ENCODE peak calls at places on chromosome 16, in six cellular contexts. One of them, this sample, is unnamed.
A peak's percentile ranks its signal among the peaks of the same experiment; 100 is the strongest.

GRCh38 chr16:3642397-3643094 is 11.9 kb upstream of the DNASE1 start:
- DNase-seq in activated CD4-positive, alpha-beta T cell treated with anti-CD3 and anti-CD28 coated beads, Interleukin-2, amount 50 U/mL, for 4 hours: no peak
- DNase-seq in D721Med: no peak
- DNase-seq in cardiac fibroblast: peak; percentile 48
- DNase-seq in GOT3: no peak
- DNase-seq in stimulated activated CD4-positive, alpha-beta T cell treated with anti-CD3 and anti-CD28 coated beads, Interleukin-12 subunit alpha, Interleukin-12 subunit beta, amount 100 ng/mL, for 48 hours: no peak
- DNase-seq in this sample: no peak

GRCh38 chr16:5059386-5060072 is 6.2 kb downstream of the C16orf89 start:
- DNase-seq in D721Med: no peak
- DNase-seq in GOT3: no peak
- DNase-seq in cardiac fibroblast: no peak
- DNase-seq in stimulated activated CD4-positive, alpha-beta T cell treated with anti-CD3 and anti-CD28 coated beads, Interleukin-12 subunit alpha, Interleukin-12 subunit beta, amount 100 ng/mL, for 48 hours: no peak
- DNase-seq in activated CD4-positive, alpha-beta T cell treated with anti-CD3 and anti-CD28 coated beads, Interleukin-2, amount 50 U/mL, for 4 hours: no peak
- DNase-seq in this sample: no peak

GRCh38 chr16:11596572-11597226 is 10.0 kb upstream of the LITAF start:
- DNase-seq in D721Med: no peak
- DNase-seq in stimulated activated CD4-positive, alpha-beta T cell treated with anti-CD3 and anti-CD28 coated beads, Interleukin-12 subunit alpha, Interleukin-12 subunit beta, amount 100 ng/mL, for 48 hours: no peak
- DNase-seq in cardiac fibroblast: no peak
- DNase-seq in activated CD4-positive, alpha-beta T cell treated with anti-CD3 and anti-CD28 coated beads, Interleukin-2, amount 50 U/mL, for 4 hours: no peak
- DNase-seq in GOT3: no peak
- DNase-seq in this sample: no peak

GRCh38 chr16:87850009-87851006 is 19.0 kb downstream of the SLC7A5 start:
- DNase-seq in GOT3: no peak
- DNase-seq in D721Med: peak; percentile 62
- DNase-seq in activated CD4-positive, alpha-beta T cell treated with anti-CD3 and anti-CD28 coated beads, Interleukin-2, amount 50 U/mL, for 4 hours: peak; percentile 70
- DNase-seq in stimulated activated CD4-positive, alpha-beta T cell treated with anti-CD3 and anti-CD28 coated beads, Interleukin-12 subunit alpha, Interleukin-12 subunit beta, amount 100 ng/mL, for 48 hours: peak; percentile 64
- DNase-seq in cardiac fibroblast: peak; percentile 51
- DNase-seq in this sample: peak; percentile 40

GRCh38 chr16:77599793-77600415 is 122.4 kb upstream of the NUDT7 start:
- DNase-seq in GOT3: no peak
- DNase-seq in D721Med: no peak
- DNase-seq in activated CD4-positive, alpha-beta T cell treated with anti-CD3 and anti-CD28 coated beads, Interleukin-2, amount 50 U/mL, for 4 hours: no peak
- DNase-seq in cardiac fibroblast: peak; percentile 65
- DNase-seq in stimulated activated CD4-positive, alpha-beta T cell treated with anti-CD3 and anti-CD28 coated beads, Interleukin-12 subunit alpha, Interleukin-12 subunit beta, amount 100 ng/mL, for 48 hours: no peak
- DNase-seq in this sample: peak; percentile 55

GRCh38 chr16:57795431-57795878 is 6.8 kb downstream of the KIFC3 start:
- DNase-seq in activated CD4-positive, alpha-beta T cell treated with anti-CD3 and anti-CD28 coated beads, Interleukin-2, amount 50 U/mL, for 4 hours: peak; percentile 28
- DNase-seq in D721Med: no peak
- DNase-seq in GOT3: no peak
- DNase-seq in stimulated activated CD4-positive, alpha-beta T cell treated with anti-CD3 and anti-CD28 coated beads, Interleukin-12 subunit alpha, Interleukin-12 subunit beta, amount 100 ng/mL, for 48 hours: no peak
- DNase-seq in cardiac fibroblast: peak; percentile 67
- DNase-seq in this sample: peak; percentile 60

GRCh38 chr16:1960665-1961630 is 1.6 kb downstream of the NDUFB10 start:
- DNase-seq in activated CD4-positive, alpha-beta T cell treated with anti-CD3 and anti-CD28 coated beads, Interleukin-2, amount 50 U/mL, for 4 hours: no peak
- DNase-seq in stimulated activated CD4-positive, alpha-beta T cell treated with anti-CD3 and anti-CD28 coated beads, Interleukin-12 subunit alpha, Interleukin-12 subunit beta, amount 100 ng/mL, for 48 hours: peak; percentile 53
- DNase-seq in cardiac fibroblast: peak; percentile 50
- DNase-seq in D721Med: peak; percentile 18
- DNase-seq in GOT3: peak; percentile 20
- DNase-seq in this sample: peak; percentile 81

GRCh38 chr16:4365615-4366014 is 6.0 kb upstream of the VASN start:
- DNase-seq in cardiac fibroblast: no peak
- DNase-seq in activated CD4-positive, alpha-beta T cell treated with anti-CD3 and anti-CD28 coated beads, Interleukin-2, amount 50 U/mL, for 4 hours: no peak
- DNase-seq in stimulated activated CD4-positive, alpha-beta T cell treated with anti-CD3 and anti-CD28 coated beads, Interleukin-12 subunit alpha, Interleukin-12 subunit beta, amount 100 ng/mL, for 48 hours: no peak
- DNase-seq in GOT3: no peak
- DNase-seq in D721Med: no peak
- DNase-seq in this sample: no peak

GRCh38 chr16:50955311-50955710 is 195.8 kb downstream of the SALL1 start:
- DNase-seq in GOT3: no peak
- DNase-seq in stimulated activated CD4-positive, alpha-beta T cell treated with anti-CD3 and anti-CD28 coated beads, Interleukin-12 subunit alpha, Interleukin-12 subunit beta, amount 100 ng/mL, for 48 hours: no peak
- DNase-seq in activated CD4-positive, alpha-beta T cell treated with anti-CD3 and anti-CD28 coated beads, Interleukin-2, amount 50 U/mL, for 4 hours: no peak
- DNase-seq in D721Med: no peak
- DNase-seq in cardiac fibroblast: no peak
- DNase-seq in this sample: no peak

GRCh38 chr16:88688013-88688778 is 1.9 kb upstream of the SNAI3 start:
- DNase-seq in stimulated activated CD4-positive, alpha-beta T cell treated with anti-CD3 and anti-CD28 coated beads, Interleukin-12 subunit alpha, Interleukin-12 subunit beta, amount 100 ng/mL, for 48 hours: no peak
- DNase-seq in cardiac fibroblast: no peak
- DNase-seq in GOT3: no peak
- DNase-seq in activated CD4-positive, alpha-beta T cell treated with anti-CD3 and anti-CD28 coated beads, Interleukin-2, amount 50 U/mL, for 4 hours: no peak
- DNase-seq in D721Med: peak; percentile 86
- DNase-seq in this sample: no peak

GRCh38 chr16:30025574-30025973 is 2.6 kb downstream of the C16orf92 start:
- DNase-seq in stimulated activated CD4-positive, alpha-beta T cell treated with anti-CD3 and anti-CD28 coated beads, Interleukin-12 subunit alpha, Interleukin-12 subunit beta, amount 100 ng/mL, for 48 hours: no peak
- DNase-seq in GOT3: no peak
- DNase-seq in cardiac fibroblast: no peak
- DNase-seq in D721Med: no peak
- DNase-seq in activated CD4-positive, alpha-beta T cell treated with anti-CD3 and anti-CD28 coated beads, Interleukin-2, amount 50 U/mL, for 4 hours: no peak
- DNase-seq in this sample: no peak

GRCh38 chr16:57529324-57530103 is 6.9 kb downstream of the CCDC102A start:
- DNase-seq in GOT3: no peak
- DNase-seq in cardiac fibroblast: no peak
- DNase-seq in stimulated activated CD4-positive, alpha-beta T cell treated with anti-CD3 and anti-CD28 coated beads, Interleukin-12 subunit alpha, Interleukin-12 subunit beta, amount 100 ng/mL, for 48 hours: no peak
- DNase-seq in activated CD4-positive, alpha-beta T cell treated with anti-CD3 and anti-CD28 coated beads, Interleukin-2, amount 50 U/mL, for 4 hours: no peak
- DNase-seq in D721Med: no peak
- DNase-seq in this sample: no peak

GRCh38 chr16:85173981-85174751 is 61.9 kb upstream of the CIBAR2 start:
- DNase-seq in GOT3: no peak
- DNase-seq in D721Med: no peak
- DNase-seq in activated CD4-positive, alpha-beta T cell treated with anti-CD3 and anti-CD28 coated beads, Interleukin-2, amount 50 U/mL, for 4 hours: no peak
- DNase-seq in stimulated activated CD4-positive, alpha-beta T cell treated with anti-CD3 and anti-CD28 coated beads, Interleukin-12 subunit alpha, Interleukin-12 subunit beta, amount 100 ng/mL, for 48 hours: no peak
- DNase-seq in cardiac fibroblast: peak; percentile 80
- DNase-seq in this sample: peak; percentile 86

GRCh38 chr16:46743232-46743719 is 4.9 kb downstream of the MYLK3 start:
- DNase-seq in D721Med: no peak
- DNase-seq in cardiac fibroblast: peak; percentile 63
- DNase-seq in activated CD4-positive, alpha-beta T cell treated with anti-CD3 and anti-CD28 coated beads, Interleukin-2, amount 50 U/mL, for 4 hours: no peak
- DNase-seq in GOT3: no peak
- DNase-seq in stimulated activated CD4-positive, alpha-beta T cell treated with anti-CD3 and anti-CD28 coated beads, Interleukin-12 subunit alpha, Interleukin-12 subunit beta, amount 100 ng/mL, for 48 hours: no peak
- DNase-seq in this sample: no peak

GRCh38 chr16:49884033-49884707 is 28.3 kb upstream of the ZNF423 start:
- DNase-seq in D721Med: no peak
- DNase-seq in cardiac fibroblast: no peak
- DNase-seq in activated CD4-positive, alpha-beta T cell treated with anti-CD3 and anti-CD28 coated beads, Interleukin-2, amount 50 U/mL, for 4 hours: no peak
- DNase-seq in GOT3: no peak
- DNase-seq in stimulated activated CD4-positive, alpha-beta T cell treated with anti-CD3 and anti-CD28 coated beads, Interleukin-12 subunit alpha, Interleukin-12 subunit beta, amount 100 ng/mL, for 48 hours: no peak
- DNase-seq in this sample: no peak

GRCh38 chr16:47970291-47970931 is 185.4 kb downstream of the ABCC12 start:
- DNase-seq in activated CD4-positive, alpha-beta T cell treated with anti-CD3 and anti-CD28 coated beads, Interleukin-2, amount 50 U/mL, for 4 hours: no peak
- DNase-seq in cardiac fibroblast: peak; percentile 63
- DNase-seq in GOT3: no peak
- DNase-seq in D721Med: no peak
- DNase-seq in stimulated activated CD4-positive, alpha-beta T cell treated with anti-CD3 and anti-CD28 coated beads, Interleukin-12 subunit alpha, Interleukin-12 subunit beta, amount 100 ng/mL, for 48 hours: no peak
- DNase-seq in this sample: peak; percentile 34

GRCh38 chr16:85215478-85216120 is 103.3 kb upstream of the CIBAR2 start:
- DNase-seq in D721Med: no peak
- DNase-seq in activated CD4-positive, alpha-beta T cell treated with anti-CD3 and anti-CD28 coated beads, Interleukin-2, amount 50 U/mL, for 4 hours: no peak
- DNase-seq in stimulated activated CD4-positive, alpha-beta T cell treated with anti-CD3 and anti-CD28 coated beads, Interleukin-12 subunit alpha, Interleukin-12 subunit beta, amount 100 ng/mL, for 48 hours: no peak
- DNase-seq in GOT3: no peak
- DNase-seq in cardiac fibroblast: no peak
- DNase-seq in this sample: no peak

GRCh38 chr16:69927056-69927757 is 23.9 kb upstream of the CLEC18A start:
- DNase-seq in stimulated activated CD4-positive, alpha-beta T cell treated with anti-CD3 and anti-CD28 coated beads, Interleukin-12 subunit alpha, Interleukin-12 subunit beta, amount 100 ng/mL, for 48 hours: no peak
- DNase-seq in cardiac fibroblast: peak; percentile 77
- DNase-seq in D721Med: no peak
- DNase-seq in activated CD4-positive, alpha-beta T cell treated with anti-CD3 and anti-CD28 coated beads, Interleukin-2, amount 50 U/mL, for 4 hours: no peak
- DNase-seq in GOT3: no peak
- DNase-seq in this sample: no peak

GRCh38 chr16:84922351-84923135 is 88.8 kb downstream of the ZDHHC7 start:
- DNase-seq in activated CD4-positive, alpha-beta T cell treated with anti-CD3 and anti-CD28 coated beads, Interleukin-2, amount 50 U/mL, for 4 hours: no peak
- DNase-seq in cardiac fibroblast: peak; percentile 27
- DNase-seq in GOT3: no peak
- DNase-seq in stimulated activated CD4-positive, alpha-beta T cell treated with anti-CD3 and anti-CD28 coated beads, Interleukin-12 subunit alpha, Interleukin-12 subunit beta, amount 100 ng/mL, for 48 hours: no peak
- DNase-seq in D721Med: no peak
- DNase-seq in this sample: no peak

GRCh38 chr16:88531346-88531745 is 38.9 kb upstream of the ZC3H18 start:
- DNase-seq in activated CD4-positive, alpha-beta T cell treated with anti-CD3 and anti-CD28 coated beads, Interleukin-2, amount 50 U/mL, for 4 hours: no peak
- DNase-seq in cardiac fibroblast: no peak
- DNase-seq in D721Med: no peak
- DNase-seq in stimulated activated CD4-positive, alpha-beta T cell treated with anti-CD3 and anti-CD28 coated beads, Interleukin-12 subunit alpha, Interleukin-12 subunit beta, amount 100 ng/mL, for 48 hours: no peak
- DNase-seq in GOT3: no peak
- DNase-seq in this sample: no peak

GRCh38 chr16:85908444-85908843 is 9.5 kb downstream of the IRF8 start:
- DNase-seq in GOT3: no peak
- DNase-seq in stimulated activated CD4-positive, alpha-beta T cell treated with anti-CD3 and anti-CD28 coated beads, Interleukin-12 subunit alpha, Interleukin-12 subunit beta, amount 100 ng/mL, for 48 hours: no peak
- DNase-seq in activated CD4-positive, alpha-beta T cell treated with anti-CD3 and anti-CD28 coated beads, Interleukin-2, amount 50 U/mL, for 4 hours: no peak
- DNase-seq in cardiac fibroblast: no peak
- DNase-seq in D721Med: no peak
- DNase-seq in this sample: no peak

GRCh38 chr16:12381662-12382061 is 405.1 kb downstream of the SNX29 start:
- DNase-seq in cardiac fibroblast: no peak
- DNase-seq in activated CD4-positive, alpha-beta T cell treated with anti-CD3 and anti-CD28 coated beads, Interleukin-2, amount 50 U/mL, for 4 hours: no peak
- DNase-seq in stimulated activated CD4-positive, alpha-beta T cell treated with anti-CD3 and anti-CD28 coated beads, Interleukin-12 subunit alpha, Interleukin-12 subunit beta, amount 100 ng/mL, for 48 hours: no peak
- DNase-seq in D721Med: no peak
- DNase-seq in GOT3: no peak
- DNase-seq in this sample: no peak

GRCh38 chr16:66741131-66741900 is 10.1 kb downstream of the DYNC1LI2 start:
- DNase-seq in GOT3: peak; percentile 10
- DNase-seq in stimulated activated CD4-positive, alpha-beta T cell treated with anti-CD3 and anti-CD28 coated beads, Interleukin-12 subunit alpha, Interleukin-12 subunit beta, amount 100 ng/mL, for 48 hours: no peak
- DNase-seq in D721Med: no peak
- DNase-seq in cardiac fibroblast: peak; percentile 95
- DNase-seq in activated CD4-positive, alpha-beta T cell treated with anti-CD3 and anti-CD28 coated beads, Interleukin-2, amount 50 U/mL, for 4 hours: no peak
- DNase-seq in this sample: peak; percentile 87

GRCh38 chr16:27251561-27252205 is 16.9 kb downstream of the NSMCE1 start:
- DNase-seq in cardiac fibroblast: no peak
- DNase-seq in GOT3: no peak
- DNase-seq in D721Med: no peak
- DNase-seq in stimulated activated CD4-positive, alpha-beta T cell treated with anti-CD3 and anti-CD28 coated beads, Interleukin-12 subunit alpha, Interleukin-12 subunit beta, amount 100 ng/mL, for 48 hours: no peak
- DNase-seq in activated CD4-positive, alpha-beta T cell treated with anti-CD3 and anti-CD28 coated beads, Interleukin-2, amount 50 U/mL, for 4 hours: no peak
- DNase-seq in this sample: no peak

GRCh38 chr16:28027055-28027454 is 36.5 kb downstream of the GSG1L start:
- DNase-seq in D721Med: no peak
- DNase-seq in stimulated activated CD4-positive, alpha-beta T cell treated with anti-CD3 and anti-CD28 coated beads, Interleukin-12 subunit alpha, Interleukin-12 subunit beta, amount 100 ng/mL, for 48 hours: no peak
- DNase-seq in cardiac fibroblast: no peak
- DNase-seq in activated CD4-positive, alpha-beta T cell treated with anti-CD3 and anti-CD28 coated beads, Interleukin-2, amount 50 U/mL, for 4 hours: no peak
- DNase-seq in GOT3: no peak
- DNase-seq in this sample: no peak

GRCh38 chr16:1688807-1689560 is 10.9 kb downstream of the JPT2 start:
- DNase-seq in stimulated activated CD4-positive, alpha-beta T cell treated with anti-CD3 and anti-CD28 coated beads, Interleukin-12 subunit alpha, Interleukin-12 subunit beta, amount 100 ng/mL, for 48 hours: no peak
- DNase-seq in cardiac fibroblast: peak; percentile 87
- DNase-seq in activated CD4-positive, alpha-beta T cell treated with anti-CD3 and anti-CD28 coated beads, Interleukin-2, amount 50 U/mL, for 4 hours: no peak
- DNase-seq in D721Med: no peak
- DNase-seq in GOT3: no peak
- DNase-seq in this sample: peak; percentile 82

GRCh38 chr16:3797473-3797872 is 80.1 kb upstream of the TRAP1 start:
- DNase-seq in activated CD4-positive, alpha-beta T cell treated with anti-CD3 and anti-CD28 coated beads, Interleukin-2, amount 50 U/mL, for 4 hours: no peak
- DNase-seq in GOT3: no peak
- DNase-seq in stimulated activated CD4-positive, alpha-beta T cell treated with anti-CD3 and anti-CD28 coated beads, Interleukin-12 subunit alpha, Interleukin-12 subunit beta, amount 100 ng/mL, for 48 hours: no peak
- DNase-seq in cardiac fibroblast: no peak
- DNase-seq in D721Med: no peak
- DNase-seq in this sample: no peak

GRCh38 chr16:85190572-85190971 is 78.3 kb upstream of the CIBAR2 start:
- DNase-seq in cardiac fibroblast: no peak
- DNase-seq in activated CD4-positive, alpha-beta T cell treated with anti-CD3 and anti-CD28 coated beads, Interleukin-2, amount 50 U/mL, for 4 hours: no peak
- DNase-seq in D721Med: no peak
- DNase-seq in stimulated activated CD4-positive, alpha-beta T cell treated with anti-CD3 and anti-CD28 coated beads, Interleukin-12 subunit alpha, Interleukin-12 subunit beta, amount 100 ng/mL, for 48 hours: no peak
- DNase-seq in GOT3: no peak
- DNase-seq in this sample: no peak

GRCh38 chr16:63188076-63188771 is 1152.0 kb upstream of the CDH8 start:
- DNase-seq in activated CD4-positive, alpha-beta T cell treated with anti-CD3 and anti-CD28 coated beads, Interleukin-2, amount 50 U/mL, for 4 hours: no peak
- DNase-seq in GOT3: no peak
- DNase-seq in D721Med: no peak
- DNase-seq in stimulated activated CD4-positive, alpha-beta T cell treated with anti-CD3 and anti-CD28 coated beads, Interleukin-12 subunit alpha, Interleukin-12 subunit beta, amount 100 ng/mL, for 48 hours: no peak
- DNase-seq in cardiac fibroblast: no peak
- DNase-seq in this sample: no peak

GRCh38 chr16:30609002-30609927 is 924 bp downstream of the ZNF689 start:
- DNase-seq in stimulated activated CD4-positive, alpha-beta T cell treated with anti-CD3 and anti-CD28 coated beads, Interleukin-12 subunit alpha, Interleukin-12 subunit beta, amount 100 ng/mL, for 48 hours: peak; percentile 35
- DNase-seq in activated CD4-positive, alpha-beta T cell treated with anti-CD3 and anti-CD28 coated beads, Interleukin-2, amount 50 U/mL, for 4 hours: peak; percentile 25
- DNase-seq in D721Med: no peak
- DNase-seq in GOT3: no peak
- DNase-seq in cardiac fibroblast: peak; percentile 42
- DNase-seq in this sample: peak; percentile 17

GRCh38 chr16:23302045-23302956 is at the start of gene SCNN1B:
- DNase-seq in stimulated activated CD4-positive, alpha-beta T cell treated with anti-CD3 and anti-CD28 coated beads, Interleukin-12 subunit alpha, Interleukin-12 subunit beta, amount 100 ng/mL, for 48 hours: no peak
- DNase-seq in activated CD4-positive, alpha-beta T cell treated with anti-CD3 and anti-CD28 coated beads, Interleukin-2, amount 50 U/mL, for 4 hours: no peak
- DNase-seq in GOT3: no peak
- DNase-seq in D721Med: no peak
- DNase-seq in cardiac fibroblast: no peak
- DNase-seq in this sample: no peak

GRCh38 chr16:4505356-4506153 is 29.4 kb downstream of the HMOX2 start:
- DNase-seq in activated CD4-positive, alpha-beta T cell treated with anti-CD3 and anti-CD28 coated beads, Interleukin-2, amount 50 U/mL, for 4 hours: peak; percentile 64
- DNase-seq in GOT3: no peak
- DNase-seq in cardiac fibroblast: no peak
- DNase-seq in stimulated activated CD4-positive, alpha-beta T cell treated with anti-CD3 and anti-CD28 coated beads, Interleukin-12 subunit alpha, Interleukin-12 subunit beta, amount 100 ng/mL, for 48 hours: peak; percentile 34
- DNase-seq in D721Med: no peak
- DNase-seq in this sample: no peak

GRCh38 chr16:12406840-12407690 is 396.6 kb downstream of the CPPED1 start:
- DNase-seq in stimulated activated CD4-positive, alpha-beta T cell treated with anti-CD3 and anti-CD28 coated beads, Interleukin-12 subunit alpha, Interleukin-12 subunit beta, amount 100 ng/mL, for 48 hours: no peak
- DNase-seq in GOT3: no peak
- DNase-seq in activated CD4-positive, alpha-beta T cell treated with anti-CD3 and anti-CD28 coated beads, Interleukin-2, amount 50 U/mL, for 4 hours: no peak
- DNase-seq in D721Med: no peak
- DNase-seq in cardiac fibroblast: peak; percentile 30
- DNase-seq in this sample: peak; percentile 41

GRCh38 chr16:80670170-80670865 is 129.5 kb downstream of the DYNLRB2 start:
- DNase-seq in GOT3: no peak
- DNase-seq in activated CD4-positive, alpha-beta T cell treated with anti-CD3 and anti-CD28 coated beads, Interleukin-2, amount 50 U/mL, for 4 hours: peak; percentile 6
- DNase-seq in D721Med: no peak
- DNase-seq in cardiac fibroblast: no peak
- DNase-seq in stimulated activated CD4-positive, alpha-beta T cell treated with anti-CD3 and anti-CD28 coated beads, Interleukin-12 subunit alpha, Interleukin-12 subunit beta, amount 100 ng/mL, for 48 hours: no peak
- DNase-seq in this sample: no peak

GRCh38 chr16:6160303-6160702 is 1062.7 kb upstream of the EEF2KMT start:
- DNase-seq in activated CD4-positive, alpha-beta T cell treated with anti-CD3 and anti-CD28 coated beads, Interleukin-2, amount 50 U/mL, for 4 hours: no peak
- DNase-seq in D721Med: no peak
- DNase-seq in cardiac fibroblast: no peak
- DNase-seq in stimulated activated CD4-positive, alpha-beta T cell treated with anti-CD3 and anti-CD28 coated beads, Interleukin-12 subunit alpha, Interleukin-12 subunit beta, amount 100 ng/mL, for 48 hours: no peak
- DNase-seq in GOT3: no peak
- DNase-seq in this sample: peak; percentile 89

GRCh38 chr16:27221576-27222498 is 18.5 kb downstream of the KDM8 start:
- DNase-seq in stimulated activated CD4-positive, alpha-beta T cell treated with anti-CD3 and anti-CD28 coated beads, Interleukin-12 subunit alpha, Interleukin-12 subunit beta, amount 100 ng/mL, for 48 hours: no peak
- DNase-seq in GOT3: no peak
- DNase-seq in cardiac fibroblast: peak; percentile 55
- DNase-seq in D721Med: no peak
- DNase-seq in activated CD4-positive, alpha-beta T cell treated with anti-CD3 and anti-CD28 coated beads, Interleukin-2, amount 50 U/mL, for 4 hours: no peak
- DNase-seq in this sample: no peak

GRCh38 chr16:84532299-84532724 is 27.9 kb upstream of the MEAK7 start:
- DNase-seq in GOT3: peak; percentile 21
- DNase-seq in activated CD4-positive, alpha-beta T cell treated with anti-CD3 and anti-CD28 coated beads, Interleukin-2, amount 50 U/mL, for 4 hours: no peak
- DNase-seq in cardiac fibroblast: peak; percentile 87
- DNase-seq in D721Med: no peak
- DNase-seq in stimulated activated CD4-positive, alpha-beta T cell treated with anti-CD3 and anti-CD28 coated beads, Interleukin-12 subunit alpha, Interleukin-12 subunit beta, amount 100 ng/mL, for 48 hours: no peak
- DNase-seq in this sample: peak; percentile 85

This sample was measured in HT1080.